ENCODE peak calls at places on chromosomes 5 and 9, in eight cellular contexts. U is midbrain, A is left ventricle myocardium inferior, I is IMR-90, F is islet precursor cell, M is C1 segment of cervical spinal cord, W is activated T-helper 1 cell treated with Interleukin-2 at 50 U/mL for 16 hours, J is NCI-H510A treated with DMSO at 0.1 percent for 48 hours. D is an unnamed sample.
A peak's percentile ranks its signal among the peaks of the same experiment; 100 is the strongest.

GRCh38 chr5:31114817-31115216 is 78.7 kb upstream of the CDH6 start:
- DNase-seq in A (no peak), W (no peak), F (no peak), I (no peak), M (no peak), U (no peak), J (no peak), D (no peak)

GRCh38 chr9:137543237-137543963 is 6.8 kb downstream of the PNPLA7 start:
- DNase-seq in J (no peak), I (no peak), W (no peak), M (no peak), F (no peak), A (no peak), U (no peak), D (no peak)

GRCh38 chr9:76987594-76988200 is 31.8 kb upstream of the FOXB2 start:
- DNase-seq in J (peak; percentile 91), W (no peak), I (peak; percentile 44), F (peak; percentile 72), U (peak; percentile 75), M (no peak), A (no peak), D (no peak)

GRCh38 chr5:1011226-1011631 is 2.6 kb downstream of the NKD2 start:
- DNase-seq in I (no peak), U (no peak), W (no peak), M (no peak), J (peak; percentile 84), F (peak; percentile 87), A (peak; percentile 22), D (no peak)

GRCh38 chr5:180352116-180352975 is 790 bp downstream of the GFPT2 start:
- DNase-seq in M (no peak), A (peak; percentile 59), W (no peak), I (no peak), F (no peak), J (no peak), U (peak; percentile 20), D (no peak)

GRCh38 chr9:84669293-84670105 is at the start of gene NTRK2:
- DNase-seq in A (peak; percentile 36), U (peak; percentile 77), W (no peak), J (peak; percentile 43), M (no peak), I (peak; percentile 2), F (peak; percentile 68), D (no peak)

GRCh38 chr9:100011062-100011681 is 87.6 kb downstream of the ERP44 start:
- DNase-seq in J (peak; percentile 40), F (peak; percentile 54), U (peak; percentile 1), I (peak; percentile 67), W (no peak), M (no peak), A (no peak), D (peak; percentile 7)

GRCh38 chr5:78574731-78575161 is 73.8 kb downstream of the LHFPL2 start:
- DNase-seq in A (no peak), W (no peak), J (no peak), U (no peak), F (peak; percentile 74), M (no peak), I (peak; percentile 68), D (no peak)

GRCh38 chr9:136624184-136624951 is 38.3 kb upstream of the EGFL7 start:
- DNase-seq in F (no peak), A (no peak), I (no peak), M (no peak), W (no peak), U (no peak), J (no peak), D (no peak)

GRCh38 chr9:103545260-103545659 is 548.8 kb upstream of the SMC2 start:
- DNase-seq in J (no peak), A (no peak), W (no peak), M (no peak), I (no peak), F (no peak), U (no peak), D (no peak)

GRCh38 chr9:132646726-132647125 is 23.1 kb downstream of the DDX31 start:
- DNase-seq in J (no peak), F (no peak), M (no peak), W (no peak), A (no peak), I (peak; percentile 7), U (no peak), D (no peak)

GRCh38 chr9:95506692-95507455 is 9.9 kb downstream of the PTCH1 start:
- DNase-seq in M (no peak), J (peak; percentile 34), W (peak; percentile 10), U (peak; percentile 83), A (peak; percentile 42), I (peak; percentile 58), F (peak; percentile 79), D (no peak)

GRCh38 chr5:109089191-109089590 is 320.6 kb downstream of the PJA2 start:
- DNase-seq in J (no peak), U (no peak), M (no peak), I (peak; percentile 5), W (no peak), A (no peak), F (no peak), D (no peak)

GRCh38 chr5:73673161-73673591 is 47.2 kb downstream of the ARHGEF28 start:
- DNase-seq in W (no peak), A (no peak), M (no peak), F (no peak), J (no peak), U (no peak), I (peak; percentile 90), D (no peak)

GRCh38 chr9:136170291-136170901 is 34.5 kb downstream of the LHX3 start:
- DNase-seq in W (peak; percentile 30), M (no peak), F (no peak), I (no peak), U (peak; percentile 7), J (no peak), A (no peak), D (no peak)

D was measured in NCI-H187 treated with DMSO at 0.1 percent for 48 hours.